ENCODE peak calls at places on chromosome 13, in eight cellular contexts. One of them, this sample, is unnamed.

GRCh38 chr13:114090476-114090875 is 41.9 kb downstream of the RASA3 start:
- DNase-seq in heart right ventricle: no peak
- DNase-seq in K562: no peak
- DNase-seq in mucosa of descending colon: no peak
- DNase-seq in mesendoderm: no peak
- DNase-seq in mesenchymal stem cell: no peak
- DNase-seq in body of pancreas: no peak
- DNase-seq in uterus: no peak
- DNase-seq in this sample: no peak

GRCh38 chr13:40096357-40096911 is 441.0 kb downstream of the COG6 start:
- DNase-seq in mesenchymal stem cell: no peak
- DNase-seq in heart right ventricle: no peak
- DNase-seq in uterus: no peak
- DNase-seq in body of pancreas: no peak
- DNase-seq in mesendoderm: no peak
- DNase-seq in mucosa of descending colon: no peak
- DNase-seq in K562: no peak
- DNase-seq in this sample: peak; percentile 48

GRCh38 chr13:47678201-47678963 is 322.7 kb downstream of the SUCLA2 start:
- DNase-seq in heart right ventricle: no peak
- DNase-seq in K562: no peak
- DNase-seq in uterus: no peak
- DNase-seq in mesenchymal stem cell: no peak
- DNase-seq in mesendoderm: no peak
- DNase-seq in body of pancreas: no peak
- DNase-seq in mucosa of descending colon: no peak
- DNase-seq in this sample: no peak

GRCh38 chr13:85528578-85529215 is 270.5 kb downstream of the SLITRK6 start:
- DNase-seq in heart right ventricle: no peak
- DNase-seq in mesenchymal stem cell: peak; percentile 37
- DNase-seq in uterus: no peak
- DNase-seq in body of pancreas: no peak
- DNase-seq in K562: no peak
- DNase-seq in mesendoderm: peak; percentile 4
- DNase-seq in mucosa of descending colon: no peak
- DNase-seq in this sample: no peak

GRCh38 chr13:59494560-59494970 is 669.2 kb downstream of the DIAPH3 start:
- DNase-seq in uterus: no peak
- DNase-seq in mesenchymal stem cell: peak; percentile 27
- DNase-seq in mucosa of descending colon: no peak
- DNase-seq in K562: peak; percentile 9
- DNase-seq in mesendoderm: no peak
- DNase-seq in body of pancreas: no peak
- DNase-seq in heart right ventricle: no peak
- DNase-seq in this sample: no peak

GRCh38 chr13:80458546-80458945 is 117.6 kb upstream of the SPRY2 start:
- DNase-seq in body of pancreas: no peak
- DNase-seq in mesenchymal stem cell: peak; percentile 26
- DNase-seq in mucosa of descending colon: no peak
- DNase-seq in K562: no peak
- DNase-seq in heart right ventricle: no peak
- DNase-seq in uterus: no peak
- DNase-seq in mesendoderm: no peak
- DNase-seq in this sample: no peak

GRCh38 chr13:82758056-82758455 is 1124.2 kb downstream of the SLITRK1 start:
- DNase-seq in mesendoderm: peak; percentile 94
- DNase-seq in body of pancreas: no peak
- DNase-seq in mucosa of descending colon: no peak
- DNase-seq in mesenchymal stem cell: no peak
- DNase-seq in uterus: no peak
- DNase-seq in K562: no peak
- DNase-seq in heart right ventricle: no peak
- DNase-seq in this sample: peak; percentile 44

GRCh38 chr13:83286737-83287136 is 595.5 kb downstream of the SLITRK1 start:
- DNase-seq in body of pancreas: no peak
- DNase-seq in K562: no peak
- DNase-seq in mucosa of descending colon: no peak
- DNase-seq in uterus: no peak
- DNase-seq in mesendoderm: no peak
- DNase-seq in heart right ventricle: no peak
- DNase-seq in mesenchymal stem cell: no peak
- DNase-seq in this sample: no peak

GRCh38 chr13:42735011-42735410 is 46.4 kb upstream of the FAM216B start:
- DNase-seq in uterus: no peak
- DNase-seq in heart right ventricle: no peak
- DNase-seq in body of pancreas: no peak
- DNase-seq in mesenchymal stem cell: no peak
- DNase-seq in K562: no peak
- DNase-seq in mucosa of descending colon: no peak
- DNase-seq in mesendoderm: no peak
- DNase-seq in this sample: no peak

GRCh38 chr13:36090592-36090991 is 40.6 kb downstream of the DCLK1 start:
- DNase-seq in mesenchymal stem cell: no peak
- DNase-seq in uterus: no peak
- DNase-seq in mesendoderm: peak; percentile 25
- DNase-seq in mucosa of descending colon: no peak
- DNase-seq in heart right ventricle: no peak
- DNase-seq in K562: no peak
- DNase-seq in body of pancreas: no peak
- DNase-seq in this sample: no peak

GRCh38 chr13:31818236-31818635 is 78.9 kb downstream of the RXFP2 start:
- DNase-seq in uterus: no peak
- DNase-seq in body of pancreas: no peak
- DNase-seq in mesenchymal stem cell: no peak
- DNase-seq in mesendoderm: no peak
- DNase-seq in heart right ventricle: no peak
- DNase-seq in mucosa of descending colon: no peak
- DNase-seq in K562: no peak
- DNase-seq in this sample: no peak

GRCh38 chr13:109622006-109622405 is 164.4 kb downstream of the IRS2 start:
- DNase-seq in body of pancreas: no peak
- DNase-seq in uterus: no peak
- DNase-seq in K562: no peak
- DNase-seq in mesendoderm: no peak
- DNase-seq in heart right ventricle: no peak
- DNase-seq in mesenchymal stem cell: no peak
- DNase-seq in mucosa of descending colon: no peak
- DNase-seq in this sample: no peak

GRCh38 chr13:100075700-100076587 is 12.9 kb upstream of the PCCA start:
- DNase-seq in mesenchymal stem cell: no peak
- DNase-seq in mesendoderm: no peak
- DNase-seq in heart right ventricle: no peak
- DNase-seq in body of pancreas: no peak
- DNase-seq in mucosa of descending colon: no peak
- DNase-seq in K562: no peak
- DNase-seq in uterus: no peak
- DNase-seq in this sample: no peak

GRCh38 chr13:112441779-112442310 is 65.7 kb downstream of the SPACA7 start:
- DNase-seq in mucosa of descending colon: no peak
- DNase-seq in mesendoderm: no peak
- DNase-seq in body of pancreas: no peak
- DNase-seq in K562: no peak
- DNase-seq in heart right ventricle: no peak
- DNase-seq in uterus: no peak
- DNase-seq in mesenchymal stem cell: no peak
- DNase-seq in this sample: no peak

GRCh38 chr13:114019367-114019766 is 45.5 kb upstream of the C13orf46 start:
- DNase-seq in body of pancreas: no peak
- DNase-seq in uterus: no peak
- DNase-seq in mesenchymal stem cell: no peak
- DNase-seq in heart right ventricle: no peak
- DNase-seq in mucosa of descending colon: no peak
- DNase-seq in K562: peak; percentile 84
- DNase-seq in mesendoderm: peak; percentile 60
- DNase-seq in this sample: peak; percentile 58

GRCh38 chr13:95643471-95643813 is 1.1 kb downstream of the DZIP1 start:
- DNase-seq in body of pancreas: no peak
- DNase-seq in uterus: peak; percentile 23
- DNase-seq in mesendoderm: peak; percentile 67
- DNase-seq in K562: no peak
- DNase-seq in mesenchymal stem cell: peak; percentile 70
- DNase-seq in mucosa of descending colon: no peak
- DNase-seq in heart right ventricle: no peak
- DNase-seq in this sample: no peak

GRCh38 chr13:95641961-95642621 is 2.4 kb downstream of the DZIP1 start:
- DNase-seq in uterus: peak; percentile 30
- DNase-seq in body of pancreas: peak; percentile 51
- DNase-seq in mesenchymal stem cell: peak; percentile 59
- DNase-seq in K562: no peak
- DNase-seq in heart right ventricle: peak; percentile 54
- DNase-seq in mucosa of descending colon: peak; percentile 54
- DNase-seq in mesendoderm: peak; percentile 57
- DNase-seq in this sample: no peak

GRCh38 chr13:95643814-95644598 is 500 bp downstream of the DZIP1 start:
- DNase-seq in uterus: peak; percentile 22
- DNase-seq in mesenchymal stem cell: peak; percentile 74
- DNase-seq in body of pancreas: peak; percentile 23
- DNase-seq in mucosa of descending colon: peak; percentile 47
- DNase-seq in heart right ventricle: peak; percentile 24
- DNase-seq in K562: no peak
- DNase-seq in mesendoderm: peak; percentile 67
- DNase-seq in this sample: no peak

GRCh38 chr13:95643009-95643408 is 1.5 kb downstream of the DZIP1 start:
- DNase-seq in uterus: no peak
- DNase-seq in heart right ventricle: no peak
- DNase-seq in K562: no peak
- DNase-seq in body of pancreas: no peak
- DNase-seq in mesenchymal stem cell: peak; percentile 50
- DNase-seq in mesendoderm: peak; percentile 32
- DNase-seq in mucosa of descending colon: no peak
- DNase-seq in this sample: no peak

DNA sequence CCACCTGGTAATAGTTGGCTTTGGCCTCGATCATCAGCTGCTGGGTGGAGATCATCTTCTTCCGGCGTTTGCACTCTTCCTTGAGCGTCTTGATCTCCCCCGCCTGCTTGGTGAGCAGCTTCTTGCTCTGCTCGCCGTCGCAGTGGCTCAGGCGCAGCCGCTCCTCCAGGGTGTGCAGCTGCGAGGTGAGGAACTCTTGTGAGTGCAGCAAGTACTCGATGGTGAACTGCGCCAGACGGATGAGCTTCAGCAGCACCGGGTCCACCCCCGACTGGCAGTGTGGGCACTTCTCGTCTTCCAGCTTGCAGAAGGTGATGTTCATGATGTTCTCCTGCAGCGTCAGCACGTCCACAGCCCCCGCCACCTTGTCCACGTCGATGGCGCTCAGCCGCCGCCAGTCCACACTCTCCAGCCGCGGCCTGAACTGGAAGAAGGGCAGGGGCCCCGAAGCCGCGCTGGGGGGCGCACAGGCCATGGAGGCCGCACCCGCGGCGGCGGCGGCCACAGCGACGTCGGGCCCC is 3.2 kb downstream of the DZIP1 start:
- DNase-seq in K562: no peak
- DNase-seq in heart right ventricle: peak; percentile 13
- DNase-seq in body of pancreas: peak; percentile 22
- DNase-seq in mesendoderm: no peak
- DNase-seq in mucosa of descending colon: no peak
- DNase-seq in uterus: peak; percentile 27
- DNase-seq in mesenchymal stem cell: peak; percentile 13
- DNase-seq in this sample: no peak
- H3K4me3 ChIP-seq in K562: no peak overlapping the region
- H3K4me3 ChIP-seq in heart right ventricle: peak overlapping the region; percentile 73
- H3K4me3 ChIP-seq in body of pancreas: no peak overlapping the region
- H3K4me3 ChIP-seq in mesendoderm: no peak overlapping the region
- H3K4me3 ChIP-seq in mucosa of descending colon: no peak overlapping the region
- H3K4me3 ChIP-seq in uterus: peak overlapping the region; percentile 39
- H3K4me3 ChIP-seq in mesenchymal stem cell: no peak overlapping the region
- H3K4me3 ChIP-seq in this sample: no peak overlapping the region

DNA sequence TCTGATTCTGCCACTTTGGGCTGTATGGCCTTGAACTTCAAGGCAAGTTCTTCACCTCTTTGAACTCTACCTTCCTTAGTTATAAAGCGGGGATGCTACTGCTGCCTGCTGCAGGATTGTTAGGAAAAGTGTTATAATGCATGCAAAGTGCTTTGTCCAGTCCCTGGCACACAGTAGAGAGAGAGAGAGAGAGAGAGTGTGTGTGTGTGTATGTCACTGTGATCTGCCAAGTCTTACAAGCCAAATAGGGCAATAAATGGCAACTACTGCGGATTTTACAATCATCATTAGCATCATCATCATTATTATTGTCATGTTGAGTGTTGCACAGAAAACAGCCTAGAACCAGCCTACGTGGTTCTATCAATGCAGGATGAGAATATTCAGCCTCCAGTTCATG is 136.1 kb downstream of the ZDHHC20 start:
- DNase-seq in heart right ventricle: no peak
- DNase-seq in mesendoderm: no peak
- DNase-seq in mesenchymal stem cell: no peak
- DNase-seq in mucosa of descending colon: no peak
- DNase-seq in body of pancreas: no peak
- DNase-seq in uterus: no peak
- DNase-seq in K562: no peak
- DNase-seq in this sample: no peak
- H3K4me3 ChIP-seq in heart right ventricle: no peak overlapping the region
- H3K4me3 ChIP-seq in mesendoderm: no peak overlapping the region
- H3K4me3 ChIP-seq in mesenchymal stem cell: no peak overlapping the region
- H3K4me3 ChIP-seq in mucosa of descending colon: no peak overlapping the region
- H3K4me3 ChIP-seq in body of pancreas: no peak overlapping the region
- H3K4me3 ChIP-seq in uterus: no peak overlapping the region
- H3K4me3 ChIP-seq in K562: no peak overlapping the region
- H3K4me3 ChIP-seq in this sample: no peak overlapping the region

DNA sequence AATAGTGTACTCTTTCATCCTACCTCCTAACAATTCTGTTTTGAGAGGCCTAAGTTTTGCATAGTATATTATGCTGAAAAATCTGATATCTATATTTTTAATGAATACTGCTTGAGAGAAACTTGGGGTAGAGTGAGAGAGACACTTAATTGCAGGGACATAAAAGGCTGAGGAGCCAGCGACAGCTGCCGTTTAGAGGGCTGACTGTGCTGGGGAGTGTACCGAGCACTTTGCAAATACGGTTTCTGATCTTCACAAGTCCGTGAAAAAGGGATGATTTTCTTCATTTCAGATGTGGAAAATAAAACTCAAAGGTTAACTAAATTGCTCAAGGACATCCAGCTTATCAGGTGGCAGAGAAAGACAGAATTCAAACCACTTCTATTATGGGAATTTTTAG is 97.4 kb downstream of the CAB39L start:
- DNase-seq in body of pancreas: no peak
- DNase-seq in uterus: no peak
- DNase-seq in K562: no peak
- DNase-seq in mucosa of descending colon: no peak
- DNase-seq in heart right ventricle: no peak
- DNase-seq in mesenchymal stem cell: no peak
- DNase-seq in mesendoderm: no peak
- DNase-seq in this sample: no peak
- H3K4me3 ChIP-seq in body of pancreas: no peak overlapping the region
- H3K4me3 ChIP-seq in uterus: no peak overlapping the region
- H3K4me3 ChIP-seq in K562: no peak overlapping the region
- H3K4me3 ChIP-seq in mucosa of descending colon: no peak overlapping the region
- H3K4me3 ChIP-seq in heart right ventricle: no peak overlapping the region
- H3K4me3 ChIP-seq in mesenchymal stem cell: no peak overlapping the region
- H3K4me3 ChIP-seq in mesendoderm: no peak overlapping the region
- H3K4me3 ChIP-seq in this sample: no peak overlapping the region

DNA sequence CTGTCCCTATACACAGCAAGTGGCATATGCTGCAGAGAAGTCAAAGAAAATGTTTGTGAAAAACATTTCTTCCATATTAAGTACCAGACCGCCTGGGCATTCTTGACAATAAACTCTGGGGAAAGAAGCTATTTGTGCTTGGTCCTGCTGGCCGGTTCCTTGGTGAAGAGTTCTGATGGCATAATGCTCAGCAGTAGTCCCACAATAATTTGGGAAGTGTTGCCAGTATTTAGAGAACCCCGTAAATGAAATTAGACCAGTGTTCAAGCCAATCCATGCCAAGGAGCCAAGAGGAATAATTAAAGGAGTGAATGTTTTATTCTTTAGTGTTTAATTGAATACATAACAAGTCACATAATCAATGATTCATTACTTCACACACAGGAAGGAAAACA is 6.3 kb downstream of the KCTD12 start:
- DNase-seq in mesendoderm: no peak
- DNase-seq in K562: no peak
- DNase-seq in uterus: no peak
- DNase-seq in mesenchymal stem cell: no peak
- DNase-seq in body of pancreas: no peak
- DNase-seq in heart right ventricle: no peak
- DNase-seq in mucosa of descending colon: no peak
- DNase-seq in this sample: no peak
- H3K4me3 ChIP-seq in mesendoderm: no peak overlapping the region
- H3K4me3 ChIP-seq in K562: no peak overlapping the region
- H3K4me3 ChIP-seq in uterus: no peak overlapping the region
- H3K4me3 ChIP-seq in mesenchymal stem cell: no peak overlapping the region
- H3K4me3 ChIP-seq in body of pancreas: no peak overlapping the region
- H3K4me3 ChIP-seq in heart right ventricle: peak overlapping the region; percentile 13
- H3K4me3 ChIP-seq in mucosa of descending colon: no peak overlapping the region
- H3K4me3 ChIP-seq in this sample: peak overlapping the region; percentile 49

This sample was measured in Karpas-422.